ENCODE peak calls at places on chromosomes 12 and 14, in eight cellular contexts. Y is lung, O is endodermal cell, D is psoas muscle, G is ovary, H is heart left ventricle, R is endothelial cell of umbilical vein, X is Peyer's patch. P is an unnamed sample.

GRCh38 chr12:1845427-1845826 is 25.1 kb downstream of the LRTM2 start:
- DNase-seq in R (no peak), X (no peak), D (no peak), H (no peak), G (no peak), O (peak; percentile 47), Y (no peak), P (no peak)

GRCh38 chr14:105857223-105857815 is 330.9 kb downstream of the TMEM121 start:
- DNase-seq in O (peak; percentile 18), D (peak; percentile 51), R (no peak), X (peak; percentile 42), G (peak; percentile 3), Y (no peak), H (no peak), P (no peak)

GRCh38 chr12:5154091-5154490 is 110.4 kb downstream of the KCNA5 start:
- DNase-seq in Y (no peak), G (no peak), R (no peak), X (no peak), O (peak; percentile 85), D (no peak), H (no peak), P (no peak)

GRCh38 chr14:23361320-23361719 is 3.7 kb downstream of the EFS start:
- DNase-seq in D (no peak), Y (no peak), H (no peak), X (no peak), R (no peak), G (no peak), O (peak; percentile 8), P (no peak)

GRCh38 chr14:102501751-102502315 is 7.7 kb downstream of the ANKRD9 start:
- DNase-seq in G (no peak), H (no peak), Y (no peak), O (peak; percentile 68), R (no peak), X (no peak), D (no peak), P (no peak)

GRCh38 chr12:52741378-52742195 is 35.6 kb downstream of the KRT76 start:
- DNase-seq in X (peak; percentile 74), R (peak; percentile 39), Y (peak; percentile 50), H (no peak), D (peak; percentile 66), G (no peak), O (peak; percentile 97), P (no peak)

GRCh38 chr14:90278199-90279175 is 22.1 kb downstream of the PSMC1 start:
- DNase-seq in H (no peak), O (no peak), Y (no peak), D (no peak), G (no peak), X (no peak), R (no peak), P (no peak)

GRCh38 chr14:68361231-68361630 is 431.6 kb downstream of the ZFP36L1 start:
- DNase-seq in R (peak; percentile 73), Y (peak; percentile 74), G (peak; percentile 27), X (no peak), H (no peak), O (no peak), D (no peak), P (no peak)

GRCh38 chr12:90970471-90970870 is 15.5 kb upstream of the CCER1 start:
- DNase-seq in Y (no peak), O (no peak), R (peak; percentile 84), G (no peak), D (no peak), H (no peak), X (no peak), P (no peak)

GRCh38 chr14:65440230-65440629 is 27.7 kb downstream of the FUT8 start:
- DNase-seq in G (no peak), X (no peak), H (no peak), R (no peak), O (no peak), Y (no peak), D (no peak), P (no peak)

GRCh38 chr12:38898001-38898684 is 7.2 kb downstream of the CPNE8 start:
- DNase-seq in D (no peak), Y (no peak), R (no peak), G (no peak), H (no peak), X (no peak), O (peak; percentile 71), P (no peak)

GRCh38 chr12:15152456-15152855 is 68.8 kb downstream of the RERG start:
- DNase-seq in Y (no peak), O (no peak), D (peak; percentile 48), G (no peak), H (no peak), R (peak; percentile 40), X (no peak), P (no peak)

GRCh38 chr14:101962503-101962874 is 1.9 kb upstream of the DYNC1H1 start:
- DNase-seq in G (peak; percentile 48), H (peak; percentile 78), X (peak; percentile 69), R (no peak), O (no peak), Y (peak; percentile 54), D (peak; percentile 77), P (no peak)

GRCh38 chr12:45989277-45989856 is 1.0 kb downstream of the SCAF11 start:
- DNase-seq in H (no peak), D (no peak), Y (peak; percentile 76), X (no peak), G (no peak), R (no peak), O (no peak), P (no peak)

GRCh38 chr14:24806061-24806678 is 172.2 kb upstream of the GZMB start:
- DNase-seq in R (peak; percentile 51), Y (peak; percentile 63), O (peak; percentile 94), D (peak; percentile 68), G (no peak), H (peak; percentile 66), X (peak; percentile 84), P (no peak)

GRCh38 chr12:128727999-128728398 is 95.8 kb downstream of the SLC15A4 start:
- DNase-seq in R (no peak), O (no peak), D (no peak), H (no peak), G (no peak), Y (no peak), X (peak; percentile 70), P (no peak)

GRCh38 chr12:8905546-8905945 is 8.8 kb upstream of the PHC1 start:
- DNase-seq in H (no peak), O (peak; percentile 74), R (no peak), Y (no peak), X (no peak), D (no peak), G (no peak), P (no peak)

GRCh38 chr12:102423447-102423846 is 56.9 kb downstream of the IGF1 start:
- DNase-seq in R (no peak), Y (no peak), X (no peak), G (no peak), O (no peak), D (no peak), H (no peak), P (no peak)

DNA sequence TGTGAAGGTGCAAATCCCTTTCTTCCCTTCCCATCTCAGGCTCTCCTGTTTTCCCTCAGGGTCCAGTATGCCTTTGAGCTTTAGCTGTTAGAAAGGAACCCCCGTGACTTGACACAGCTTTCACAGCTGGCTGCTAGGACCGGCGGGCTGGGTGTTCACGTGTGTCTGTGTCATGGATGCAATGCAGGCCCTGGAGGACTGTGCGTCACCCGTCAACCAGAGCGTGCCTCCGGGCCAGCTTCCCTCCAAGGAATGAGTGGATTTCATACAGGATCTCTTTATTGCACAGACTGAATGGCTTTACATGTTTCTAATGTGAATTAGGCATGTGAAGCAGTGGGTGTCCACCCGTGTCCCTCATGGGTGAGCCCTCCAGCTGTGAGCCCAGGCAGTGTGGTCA is 77.4 kb downstream of the AACS start:
- DNase-seq in H (no peak), D (no peak), X (no peak), Y (no peak), G (no peak), R (no peak), O (no peak), P (no peak)
- H3K27ac ChIP-seq in H (no peak overlapping the region), D (no peak overlapping the region), X (no peak overlapping the region), Y (no peak overlapping the region), G (no peak overlapping the region), R (no peak overlapping the region), O (no peak overlapping the region), P (no peak overlapping the region)

DNA sequence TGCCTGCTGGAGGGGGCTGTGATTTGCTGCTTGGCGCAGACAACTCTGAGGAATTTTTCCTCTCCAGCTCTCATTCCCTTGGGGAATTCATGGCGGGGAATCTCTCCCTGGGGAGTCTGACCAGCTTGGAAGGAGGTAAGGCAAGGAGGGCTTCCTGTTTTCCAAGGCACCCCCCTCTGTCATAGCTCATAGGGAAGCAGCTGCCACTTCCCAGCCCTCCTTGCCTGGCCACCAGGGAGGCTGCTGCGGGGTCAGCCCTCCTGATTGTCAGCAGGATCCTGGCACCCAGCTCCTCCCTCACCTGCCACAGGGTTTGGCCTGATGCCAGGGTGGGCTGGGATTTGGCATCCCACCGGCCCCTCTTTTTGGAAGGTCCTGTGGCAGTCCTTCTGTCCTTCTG is 74.8 kb downstream of the TSPAN9 start:
- DNase-seq in X (no peak), R (peak; percentile 61), D (peak; percentile 57), G (no peak), H (no peak), O (peak; percentile 93), Y (no peak), P (no peak)
- H3K4me1 ChIP-seq in X (peaks cover 15% of the 10 kb centered on the region), R (peaks cover 42% of the 10 kb centered on the region), D (peaks cover 30% of the 10 kb centered on the region), G (peaks cover 22% of the 10 kb centered on the region), H (peaks cover 79% of the 10 kb centered on the region), O (peaks cover 8% of the 10 kb centered on the region), Y (peaks cover 21% of the 10 kb centered on the region), P (no peaks in the 10 kb centered on the region)

DNA sequence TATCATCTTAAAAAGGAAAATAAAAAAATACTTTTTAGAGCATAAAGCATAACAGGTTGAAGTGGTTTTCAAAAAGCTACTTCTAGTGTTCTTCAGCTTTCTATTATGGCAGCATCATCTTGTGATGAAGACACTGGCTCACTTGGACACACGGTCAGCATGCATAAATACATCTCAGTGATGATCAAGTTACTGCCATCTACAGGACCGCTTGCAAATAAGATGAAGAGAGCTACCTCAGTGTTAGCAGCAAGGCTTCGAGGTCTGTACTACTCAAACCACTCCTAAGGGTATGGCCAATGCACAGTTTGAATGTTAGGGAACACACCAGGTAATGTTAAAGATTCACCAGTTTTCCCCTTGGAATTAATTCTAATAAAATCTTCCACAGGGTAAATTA is 58.8 kb downstream of the GALC start:
- DNase-seq in G (no peak), H (no peak), O (no peak), D (no peak), X (no peak), R (no peak), Y (no peak), P (no peak)
- TF ChIP-seq CTCF in G (no peak), H (no peak), O (peak; percentile 57), D (no peak), X (no peak), R (no peak), Y (no peak), P (no peak)

DNA sequence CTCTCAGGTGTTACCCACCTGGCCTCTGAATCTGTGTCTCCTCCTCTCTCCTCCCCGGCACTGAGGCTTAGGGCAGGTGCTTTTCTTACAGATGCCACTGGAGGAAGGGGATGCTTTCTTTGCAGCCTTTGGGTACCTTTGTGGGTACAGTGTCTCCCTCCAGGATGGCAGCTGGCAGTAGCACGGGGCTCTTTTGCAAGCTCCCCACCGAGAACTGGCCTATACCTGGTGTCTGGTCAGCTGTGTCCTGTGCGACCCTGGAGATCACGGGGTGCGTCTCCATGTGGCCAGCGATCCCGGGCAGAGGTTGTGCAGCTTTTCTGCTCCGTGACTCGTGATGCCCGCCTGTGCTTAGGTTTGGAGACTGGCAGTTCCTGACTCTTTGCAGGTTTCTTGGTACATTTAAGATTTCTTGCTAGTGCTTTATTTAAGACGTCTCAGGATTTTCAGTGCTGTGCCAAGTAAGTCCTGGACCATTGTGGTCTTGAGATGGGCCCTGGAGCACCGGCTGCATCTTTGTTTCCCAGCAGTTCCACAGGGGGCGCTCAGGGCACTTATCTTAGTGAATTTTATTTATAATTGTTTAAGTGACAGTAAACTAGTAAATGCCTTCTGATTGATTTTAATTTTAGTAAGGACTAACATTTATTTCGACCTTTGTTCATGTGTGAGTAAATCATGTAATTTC is 68.9 kb downstream of the DDX51 start:
- DNase-seq in Y (no peak), G (no peak), O (peak; percentile 80), R (no peak), X (no peak), D (no peak), H (no peak), P (no peak)
- H3K27ac ChIP-seq in Y (no peak overlapping the region), G (no peak overlapping the region), O (no peak overlapping the region), R (no peak overlapping the region), X (no peak overlapping the region), D (no peak overlapping the region), H (no peak overlapping the region), P (no peak overlapping the region)